ENCODE peak calls at places on chromosomes 3 and 15, in seven cellular contexts. H is endodermal cell; U is mesothelial cell of epicardium; J is right lobe of liver; D is IMR-90; Q is CD4-positive, alpha-beta T cell; O is fibroblast of villous mesenchyme. F is an unnamed sample.

GRCh38 chr3:44988073-44988472 is 12.0 kb downstream of the EXOSC7 start:
- DNase-seq in J (no peak), H (no peak), Q (no peak), D (no peak), U (no peak), O (no peak), F (no peak)

GRCh38 chr3:126380011-126380768 is 14.5 kb upstream of the CFAP100 start:
- DNase-seq in O (no peak), J (no peak), D (no peak), Q (no peak), H (no peak), U (no peak), F (peak)

GRCh38 chr15:69225355-69226027 is 65.1 kb downstream of the GLCE start:
- DNase-seq in J (no peak), H (no peak), D (peak), U (no peak), O (peak), Q (no peak), F (no peak)

GRCh38 chr3:23981136-23981535 is 36.0 kb downstream of the NR1D2 start:
- DNase-seq in J (no peak), Q (no peak), H (no peak), D (no peak), U (no peak), O (no peak), F (no peak)

GRCh38 chr3:36380171-36381031 is at the start of gene STAC:
- DNase-seq in J (peak), Q (no peak), U (peak), O (no peak), D (no peak), H (peak), F (no peak)

GRCh38 chr3:59108091-59108815 is 58.4 kb upstream of the CFAP20DC start:
- DNase-seq in H (no peak), Q (no peak), D (peak), O (peak), U (no peak), J (no peak), F (no peak)

GRCh38 chr3:154095832-154096421 is 25.3 kb upstream of the ARHGEF26 start:
- DNase-seq in Q (no peak), O (peak), D (peak), J (no peak), H (no peak), U (no peak), F (no peak)

GRCh38 chr3:111252795-111253194 is 181.2 kb downstream of the NECTIN3 start:
- DNase-seq in Q (no peak), D (peak), H (peak), J (no peak), U (no peak), O (peak), F (no peak)

GRCh38 chr15:31360843-31361763 is 34.5 kb downstream of the KLF13 start:
- DNase-seq in U (no peak), O (no peak), Q (peak), J (peak), H (no peak), D (no peak), F (no peak)

GRCh38 chr3:12405432-12406272 is 78.6 kb upstream of the TSEN2 start:
- DNase-seq in O (peak), J (peak), D (peak), U (no peak), H (peak), Q (no peak), F (no peak)

GRCh38 chr15:35671197-35671596 is 125.2 kb upstream of the DPH6 start:
- DNase-seq in D (no peak), Q (no peak), J (no peak), U (no peak), H (no peak), O (no peak), F (no peak)

GRCh38 chr3:172057624-172058023 is 18.2 kb downstream of the FNDC3B start:
- DNase-seq in H (no peak), O (no peak), J (no peak), D (no peak), Q (no peak), U (no peak), F (no peak)

GRCh38 chr15:71252036-71252898 is 137.0 kb downstream of the THSD4 start:
- DNase-seq in H (no peak), D (peak), J (no peak), U (no peak), Q (no peak), O (peak), F (no peak)

GRCh38 chr3:46711305-46711704 is 6.4 kb downstream of the PRSS50 start:
- DNase-seq in Q (no peak), J (peak), U (no peak), O (no peak), D (no peak), H (no peak), F (no peak)

GRCh38 chr3:46852329-46852720 is 10.9 kb downstream of the MYL3 start:
- DNase-seq in O (no peak), H (no peak), D (no peak), Q (no peak), J (no peak), U (peak), F (no peak)

GRCh38 chr3:15295506-15295905 is 36.9 kb downstream of the SH3BP5 start:
- DNase-seq in D (no peak), O (peak), J (no peak), U (no peak), Q (no peak), H (no peak), F (no peak)

GRCh38 chr3:197541756-197542539 is 13.8 kb downstream of the BDH1 start:
- DNase-seq in H (peak), Q (no peak), D (peak), O (peak), U (no peak), J (no peak), F (no peak)

GRCh38 chr3:129809297-129809696 is 84.2 kb downstream of the TMCC1 start:
- DNase-seq in O (no peak), U (no peak), J (no peak), H (no peak), D (no peak), Q (no peak), F (no peak)

GRCh38 chr3:153221748-153222162 is 59.7 kb downstream of the RAP2B start:
- DNase-seq in H (peak), O (peak), D (peak), J (peak), U (no peak), Q (peak), F (no peak)

GRCh38 chr3:52077376-52077775 is 21.0 kb upstream of the DUSP7 start:
- DNase-seq in J (no peak), H (no peak), Q (no peak), O (no peak), D (no peak), U (peak), F (no peak)
- TF ChIP-seq CTCF in J (no peak), H (peak), Q (no peak), O (peak), D (no peak), U (no peak), F (no peak)

GRCh38 chr3:160720123-160720746 is 35.8 kb upstream of the PPM1L start:
- DNase-seq in J (no peak), O (no peak), Q (no peak), H (peak), U (no peak), D (no peak), F (no peak)
- TF ChIP-seq CTCF in J (peak), O (peak), Q (no peak), H (peak), U (no peak), D (no peak), F (no peak)

GRCh38 chr3:37462452-37462851 is 288.1 kb upstream of the LRRFIP2 start:
- DNase-seq in D (no peak), H (no peak), Q (no peak), U (no peak), O (no peak), J (no peak), F (no peak)

GRCh38 chr3:37457392-37458065 is 283.1 kb upstream of the LRRFIP2 start:
- DNase-seq in Q (no peak), J (no peak), O (no peak), U (no peak), H (peak), D (no peak), F (no peak)

GRCh38 chr3:37456270-37456708 is 281.9 kb upstream of the LRRFIP2 start:
- DNase-seq in U (no peak), H (peak), J (peak), O (peak), Q (no peak), D (no peak), F (no peak)

GRCh38 chr3:37456791-37457190 is 282.4 kb upstream of the LRRFIP2 start:
- DNase-seq in H (no peak), D (no peak), U (no peak), Q (no peak), J (no peak), O (no peak), F (no peak)

GRCh38 chr3:37458162-37458895 is 283.9 kb upstream of the LRRFIP2 start:
- DNase-seq in J (no peak), D (no peak), H (peak), O (no peak), U (no peak), Q (no peak), F (no peak)
- TF ChIP-seq CTCF in J (no peak), D (no peak), H (no peak), O (no peak), U (no peak), Q (no peak), F (no peak)

GRCh38 chr3:148379763-148380162 is 317.9 kb upstream of the AGTR1 start:
- DNase-seq in D (peak), J (no peak), U (no peak), Q (no peak), H (no peak), O (peak), F (no peak)
- TF ChIP-seq CTCF in D (peak), J (peak), U (no peak), Q (no peak), H (peak), O (peak), F (peak)

GRCh38 chr15:51382787-51383186 is 41.3 kb downstream of the GLDN start:
- DNase-seq in D (peak), H (peak), O (peak), U (no peak), Q (no peak), J (no peak), F (no peak)
- TF ChIP-seq CTCF in D (peak), H (peak), O (peak), U (peak), Q (no peak), J (peak), F (peak)

GRCh38 chr3:43738305-43738704 is 47.6 kb downstream of the ABHD5 start:
- DNase-seq in J (no peak), D (no peak), H (peak), Q (no peak), O (no peak), U (no peak), F (no peak)

GRCh38 chr3:43747641-43748040 is 56.9 kb downstream of the ABHD5 start:
- DNase-seq in O (peak), U (no peak), J (no peak), H (peak), Q (no peak), D (peak), F (no peak)

GRCh38 chr3:43748179-43748578 is 57.4 kb downstream of the ABHD5 start:
- DNase-seq in O (peak), J (no peak), Q (no peak), H (peak), D (peak), U (no peak), F (no peak)

GRCh38 chr3:43737001-43737440 is 46.3 kb downstream of the ABHD5 start:
- DNase-seq in H (no peak), Q (no peak), U (no peak), J (no peak), O (no peak), D (no peak), F (no peak)

DNA sequence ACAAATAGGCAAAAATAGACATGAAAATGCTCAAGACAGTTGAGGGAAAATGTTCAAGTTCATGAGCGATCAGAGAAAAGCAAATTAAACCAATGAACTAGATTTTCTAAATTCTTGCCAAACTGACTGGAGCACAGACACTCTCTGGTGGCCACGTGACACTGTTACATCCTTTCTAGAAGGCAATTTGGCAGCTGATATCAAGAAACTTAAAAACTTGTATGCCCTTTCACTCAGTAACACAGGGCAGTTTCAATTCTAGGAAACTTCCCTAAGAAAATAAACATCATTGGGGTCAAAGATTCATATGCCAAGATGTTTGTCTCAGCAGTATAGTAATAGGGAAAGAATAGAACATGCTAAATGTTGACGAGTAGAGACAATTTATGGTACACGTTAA is 52.2 kb downstream of the ABHD5 start:
- DNase-seq in O (peak), J (no peak), U (no peak), Q (no peak), D (peak), H (peak), F (no peak)
- TF ChIP-seq CTCF in O (peak), J (peak), U (no peak), Q (no peak), D (peak), H (peak), F (peak)

GRCh38 chr3:52907497-52907896 is 10.1 kb upstream of the STIMATE start:
- DNase-seq in D (no peak), H (no peak), J (no peak), Q (no peak), O (no peak), U (no peak), F (no peak)
- TF ChIP-seq CTCF in D (no peak), H (peak), J (no peak), Q (no peak), O (no peak), U (no peak), F (peak)

GRCh38 chr3:140207541-140207940 is 272.6 kb downstream of the CLSTN2 start:
- DNase-seq in U (no peak), D (no peak), Q (no peak), O (no peak), J (no peak), H (no peak), F (no peak)

GRCh38 chr3:140203510-140203909 is 268.5 kb downstream of the CLSTN2 start:
- DNase-seq in Q (no peak), J (no peak), O (no peak), H (peak), D (no peak), U (no peak), F (no peak)

GRCh38 chr3:140205598-140205997 is 270.6 kb downstream of the CLSTN2 start:
- DNase-seq in Q (no peak), H (peak), O (no peak), U (no peak), D (no peak), J (no peak), F (no peak)

GRCh38 chr3:140204271-140204984 is 269.4 kb downstream of the CLSTN2 start:
- DNase-seq in J (no peak), U (no peak), Q (no peak), H (peak), D (no peak), O (no peak), F (no peak)

DNA sequence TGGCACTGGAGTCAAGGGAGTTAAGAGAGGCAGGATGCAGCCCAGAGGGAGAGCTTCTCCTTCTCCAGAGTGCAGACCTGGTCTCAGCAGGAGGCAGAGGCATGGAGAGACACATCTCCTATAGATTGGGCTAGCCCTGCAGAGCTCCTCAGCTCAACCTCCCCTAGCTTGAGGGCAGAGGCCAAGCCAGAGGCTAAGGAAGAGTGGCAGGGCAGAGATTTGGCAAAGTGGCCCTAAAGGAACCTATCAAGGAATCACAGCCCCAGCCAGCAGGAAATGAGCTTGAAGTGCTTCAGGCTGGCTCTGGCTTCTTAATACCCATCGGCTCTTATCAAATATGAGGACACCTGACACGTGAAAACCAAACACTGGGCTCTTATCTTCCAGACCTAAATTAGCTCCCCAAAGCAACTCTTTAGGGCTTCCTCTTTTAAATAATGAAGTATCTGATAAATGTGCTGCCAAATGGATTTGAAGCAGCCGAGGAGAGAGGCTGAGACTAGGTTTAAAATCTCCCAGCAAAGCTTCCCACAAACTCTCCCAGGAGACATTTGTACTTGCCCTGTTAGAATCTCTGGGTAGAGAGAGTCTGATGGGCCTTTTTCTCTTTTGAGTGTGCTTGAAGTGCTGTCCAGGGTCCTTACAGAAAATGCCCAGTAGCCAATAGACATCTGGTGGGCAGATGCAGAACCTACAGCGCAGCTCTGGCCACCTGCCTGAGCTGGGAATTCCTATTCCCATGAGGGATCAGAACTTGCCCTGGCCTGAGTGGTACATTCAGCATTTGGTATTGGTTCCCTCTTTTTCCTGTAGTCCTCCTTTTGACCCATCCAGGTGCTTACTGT is 271.4 kb downstream of the CLSTN2 start:
- DNase-seq in Q (no peak), U (no peak), O (peak), D (peak), H (peak), J (no peak), F (no peak)
- TF ChIP-seq CTCF in Q (no peak), U (no peak), O (peak), D (no peak), H (peak), J (no peak), F (peak)

DNA sequence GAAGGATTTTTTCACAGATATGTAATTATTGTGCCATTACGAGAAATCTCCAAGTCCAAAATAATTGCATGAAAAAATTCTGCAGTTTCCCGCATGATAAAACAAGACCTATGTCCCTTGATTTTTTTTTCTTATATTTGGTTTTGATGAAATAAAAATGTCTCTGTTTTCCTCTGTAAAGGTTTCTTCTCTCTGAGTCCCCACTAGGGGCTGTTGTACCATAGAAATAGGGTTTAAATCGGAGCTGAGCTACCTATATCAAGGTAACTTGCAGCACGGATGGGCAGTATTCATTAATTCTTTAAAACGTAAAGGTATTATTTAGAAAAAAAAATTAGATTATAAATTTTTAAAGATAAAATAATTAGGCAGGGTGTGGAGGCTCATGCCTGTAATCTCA is 66.6 kb upstream of the IGF1R start:
- DNase-seq in J (no peak), D (no peak), H (no peak), Q (no peak), U (no peak), O (no peak), F (no peak)
- TF ChIP-seq CTCF in J (no peak), D (no peak), H (peak), Q (peak), U (no peak), O (no peak), F (peak)

F was measured in type B pancreatic cell.